ENCODE peak calls at places on chromosomes 7 and 10, in four cellular contexts. D, S, M and P are unnamed samples.
A peak's percentile ranks its signal among the peaks of the same experiment; 100 is the strongest.

GRCh38 chr10:93751832-93752231 is 5.9 kb upstream of the LGI1 start:
- DNase-seq in D (peak; percentile 44), S (peak; percentile 19), M (peak; percentile 38), P (peak; percentile 49)

GRCh38 chr10:57338823-57339558 is 928.7 kb downstream of the IPMK start:
- DNase-seq in D (peak; percentile 10), S (peak; percentile 40), M (peak; percentile 39), P (no peak)

GRCh38 chr10:15202639-15203038 is 34.1 kb upstream of the NMT2 start:
- DNase-seq in D (no peak), S (no peak), M (no peak), P (no peak)

GRCh38 chr10:69768386-69768785 is 33.3 kb upstream of the COL13A1 start:
- DNase-seq in D (no peak), S (no peak), M (no peak), P (no peak)

GRCh38 chr7:27430115-27430514 is 187.5 kb downstream of the EVX1 start:
- DNase-seq in D (no peak), S (no peak), M (no peak), P (no peak)

GRCh38 chr7:129613016-129613337 is 1.5 kb downstream of the NRF1 start:
- DNase-seq in D (no peak), S (no peak), M (no peak), P (no peak)

GRCh38 chr10:100653957-100654834 is 91.2 kb upstream of the PAX2 start:
- DNase-seq in D (peak; percentile 83), S (no peak), M (no peak), P (peak; percentile 66)

GRCh38 chr7:120554960-120555571 is 282.1 kb downstream of the KCND2 start:
- DNase-seq in D (peak; percentile 51), S (peak; percentile 8), M (peak; percentile 66), P (peak; percentile 38)

GRCh38 chr7:100897111-100897608 is 1.5 kb upstream of the ACHE start:
- DNase-seq in D (peak; percentile 79), S (no peak), M (no peak), P (peak; percentile 79)

GRCh38 chr10:97117372-97117771 is 68.4 kb downstream of the SLIT1 start:
- DNase-seq in D (no peak), S (no peak), M (peak; percentile 6), P (no peak)

GRCh38 chr7:4715385-4715770 is 33.3 kb downstream of the FOXK1 start:
- DNase-seq in D (no peak), S (no peak), M (peak; percentile 87), P (no peak)

GRCh38 chr7:117124585-117125220 is 171.4 kb downstream of the ST7 start:
- DNase-seq in D (no peak), S (peak; percentile 97), M (peak; percentile 93), P (peak; percentile 32)

GRCh38 chr7:47267346-47267745 is 314.6 kb downstream of the TNS3 start:
- DNase-seq in D (no peak), S (no peak), M (no peak), P (no peak)

GRCh38 chr10:6406220-6407033 is 173.6 kb downstream of the PRKCQ start:
- DNase-seq in D (no peak), S (peak; percentile 28), M (peak; percentile 26), P (no peak)

GRCh38 chr7:1401011-1401410 is 58.3 kb downstream of the MICALL2 start:
- DNase-seq in D (no peak), S (no peak), M (no peak), P (no peak)

GRCh38 chr7:17408245-17408903 is 109.9 kb downstream of the AHR start:
- DNase-seq in D (no peak), S (peak; percentile 88), M (peak; percentile 97), P (no peak)

GRCh38 chr10:68897336-68897741 is 3.8 kb upstream of the DDX50 start:
- DNase-seq in D (peak; percentile 49), S (peak; percentile 69), M (peak; percentile 82), P (peak; percentile 39)

GRCh38 chr10:12179616-12180015 is 16.1 kb downstream of the NUDT5 start:
- DNase-seq in D (no peak), S (no peak), M (no peak), P (no peak)

GRCh38 chr7:40604601-40605438 is 470.0 kb downstream of the SUGCT start:
- DNase-seq in D (peak; percentile 65), S (no peak), M (peak; percentile 55), P (peak; percentile 74)

GRCh38 chr10:97023401-97024180 is 162.2 kb downstream of the SLIT1 start:
- DNase-seq in D (no peak), S (no peak), M (peak; percentile 6), P (no peak)

GRCh38 chr10:114458955-114459354 is 54.7 kb upstream of the AFAP1L2 start:
- DNase-seq in D (peak; percentile 57), S (no peak), M (peak; percentile 62), P (peak; percentile 55)

GRCh38 chr10:65891073-65891981 is 1034.5 kb upstream of the LRRTM3 start:
- DNase-seq in D (no peak), S (no peak), M (peak; percentile 14), P (no peak)

GRCh38 chr7:16609842-16610450 is 35.6 kb downstream of the ANKMY2 start:
- DNase-seq in D (no peak), S (no peak), M (no peak), P (no peak)

GRCh38 chr7:129669901-129670300 is 58.4 kb downstream of the NRF1 start:
- DNase-seq in D (no peak), S (no peak), M (no peak), P (no peak)

GRCh38 chr10:132001238-132001977 is 19.7 kb upstream of the BNIP3 start:
- DNase-seq in D (no peak), S (no peak), M (peak; percentile 83), P (no peak)

GRCh38 chr7:101674439-101674838 is 45.3 kb upstream of the MYL10 start:
- DNase-seq in D (no peak), S (no peak), M (no peak), P (no peak)

DNA sequence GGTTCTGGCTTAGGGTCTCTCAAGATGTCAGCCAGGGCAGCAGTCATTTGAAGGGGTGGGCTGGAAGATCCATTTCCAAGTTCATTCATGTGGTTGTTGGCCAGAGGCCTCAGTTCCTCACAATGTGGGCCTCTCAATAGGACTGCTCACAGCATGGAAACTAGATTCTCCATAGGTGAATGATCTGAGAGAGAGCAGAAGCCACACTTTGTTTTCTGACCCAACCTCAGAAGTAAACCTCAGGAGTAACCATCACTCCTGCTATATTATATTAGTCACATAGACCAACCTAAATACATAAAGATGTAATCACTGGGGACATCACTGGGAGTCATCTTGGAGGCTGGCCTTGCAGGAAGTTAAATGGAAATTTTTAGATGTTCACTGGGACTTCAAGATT is 42.2 kb downstream of the GBF1 start:
- DNase-seq in D (no peak), S (no peak), M (no peak), P (no peak)
- TF ChIP-seq CTCF in D (no peak), S (no peak), M (no peak), P (no peak)

GRCh38 chr7:95191793-95192192 is 132.5 kb downstream of the PON1 start:
- DNase-seq in D (no peak), S (no peak), M (no peak), P (no peak)

DNA sequence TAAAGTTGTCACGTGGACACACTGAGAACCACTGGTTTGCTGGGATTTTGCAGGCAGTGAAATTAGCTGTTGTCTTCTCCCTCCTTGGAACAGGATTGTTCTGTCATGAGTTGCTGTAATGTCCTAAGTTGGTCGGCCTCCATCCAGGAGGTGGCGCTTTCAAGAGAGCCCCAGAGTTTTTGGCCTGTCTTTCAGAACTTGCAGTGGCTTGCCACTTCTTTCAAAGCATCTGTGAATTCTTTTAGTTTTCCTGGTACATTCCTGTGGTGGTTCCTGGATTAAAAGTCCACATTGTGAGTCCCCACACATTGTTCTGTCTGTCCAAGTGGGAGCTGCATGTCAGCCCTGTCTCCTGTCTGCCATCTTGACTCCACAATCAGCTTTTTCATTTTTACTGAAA is 133.8 kb downstream of the PON1 start:
- DNase-seq in D (no peak), S (peak; percentile 0), M (peak; percentile 2), P (no peak)
- TF ChIP-seq CTCF in D (no peak), S (peak; percentile 37), M (no peak), P (no peak)

GRCh38 chr7:74455933-74456332 is 2.2 kb downstream of the GTF2IRD1 start:
- DNase-seq in D (no peak), S (no peak), M (peak; percentile 55), P (no peak)
- TF ChIP-seq CTCF in D (no peak), S (no peak), M (no peak), P (no peak)

DNA sequence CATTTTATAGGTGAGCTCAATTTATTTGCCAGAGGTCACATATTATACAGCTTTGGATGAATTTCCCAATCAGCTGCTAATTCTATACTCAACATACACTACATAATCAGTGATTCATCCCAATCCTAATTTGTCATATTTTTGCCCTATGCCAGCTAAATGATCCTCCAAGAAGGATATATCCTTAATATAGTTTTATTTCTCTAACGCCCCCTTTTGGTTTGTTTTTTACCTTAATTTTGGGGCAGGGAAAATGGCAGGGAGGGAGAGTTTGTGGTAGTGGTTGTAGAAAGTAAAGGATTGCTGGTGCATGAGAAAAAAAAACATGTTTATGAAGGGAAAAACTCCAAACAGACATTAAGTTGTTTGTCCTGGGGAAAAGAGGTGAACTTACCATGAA is 31.9 kb downstream of the WASL start:
- DNase-seq in D (no peak), S (no peak), M (no peak), P (no peak)
- TF ChIP-seq CTCF in D (no peak), S (peak; percentile 8), M (no peak), P (no peak)

GRCh38 chr7:141073173-141073640 is 657 bp upstream of the TMEM178B start:
- DNase-seq in D (peak; percentile 81), S (no peak), M (peak; percentile 45), P (peak; percentile 75)

GRCh38 chr7:141071855-141072547 is 1.9 kb upstream of the TMEM178B start:
- DNase-seq in D (no peak), S (no peak), M (no peak), P (peak; percentile 29)

GRCh38 chr7:141072548-141073172 is 1.2 kb upstream of the TMEM178B start:
- DNase-seq in D (peak; percentile 49), S (peak; percentile 69), M (peak; percentile 56), P (peak; percentile 76)

GRCh38 chr7:141073641-141074161 is at the start of gene TMEM178B:
- DNase-seq in D (peak; percentile 30), S (no peak), M (no peak), P (peak; percentile 59)

DNA sequence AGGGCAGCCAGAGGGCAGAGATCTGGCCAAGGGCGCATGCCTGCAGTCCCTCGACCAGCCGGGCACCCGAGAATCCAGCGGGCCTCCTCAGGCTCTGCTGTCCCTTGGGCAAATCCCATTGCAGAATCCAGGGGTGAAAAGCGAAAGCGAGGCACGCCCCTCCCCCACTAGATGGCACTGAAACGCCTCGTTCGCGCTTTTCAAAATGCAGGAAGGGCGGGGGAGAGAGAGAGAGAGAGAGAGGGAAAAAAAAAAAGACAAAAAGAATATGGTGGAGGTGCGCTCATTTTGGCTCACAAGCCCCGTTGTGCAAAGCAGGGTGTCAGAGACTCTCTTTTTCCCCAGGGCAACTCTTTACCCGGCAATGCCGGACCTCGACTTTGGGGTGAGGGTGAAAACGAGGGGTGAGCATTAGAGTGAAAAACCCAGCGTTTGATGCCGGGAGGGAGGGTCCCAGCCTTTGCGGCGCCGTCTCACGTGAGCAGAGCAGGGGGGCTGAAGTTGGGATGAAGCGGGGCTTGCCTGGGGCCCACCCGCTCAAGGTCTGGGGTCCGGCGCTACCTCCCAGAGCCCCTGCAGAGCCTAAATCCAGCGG is 2.5 kb upstream of the TMEM178B start:
- DNase-seq in D (peak; percentile 64), S (no peak), M (peak; percentile 7), P (peak; percentile 84)
- TF ChIP-seq CTCF in D (no peak), S (no peak), M (no peak), P (peak; percentile 19)